ENCODE peak calls at places on chromosomes 12 and 14, in four cellular contexts. One of them, this sample, is unnamed.

GRCh38 chr12:18782827-18783226 is 44.9 kb downstream of the CAPZA3 start:
- DNase-seq in uterus: no peak
- DNase-seq in AG04450: no peak
- DNase-seq in colonic mucosa: no peak
- DNase-seq in this sample: no peak

GRCh38 chr14:54322668-54323380 is 74.0 kb upstream of the CDKN3 start:
- DNase-seq in colonic mucosa: no peak
- DNase-seq in AG04450: no peak
- DNase-seq in uterus: no peak
- DNase-seq in this sample: no peak

GRCh38 chr12:15469342-15469741 is 147.0 kb downstream of the PTPRO start:
- DNase-seq in uterus: no peak
- DNase-seq in AG04450: no peak
- DNase-seq in colonic mucosa: no peak
- DNase-seq in this sample: no peak

GRCh38 chr12:124441443-124442190 is 125.8 kb downstream of the NCOR2 start:
- DNase-seq in AG04450: peak; percentile 72
- DNase-seq in colonic mucosa: no peak
- DNase-seq in uterus: no peak
- DNase-seq in this sample: no peak

GRCh38 chr14:92698393-92698792 is 50.0 kb downstream of the LGMN start:
- DNase-seq in uterus: no peak
- DNase-seq in colonic mucosa: no peak
- DNase-seq in AG04450: no peak
- DNase-seq in this sample: no peak

GRCh38 chr12:84973026-84973425 is 60.4 kb upstream of the SLC6A15 start:
- DNase-seq in AG04450: no peak
- DNase-seq in colonic mucosa: no peak
- DNase-seq in uterus: no peak
- DNase-seq in this sample: no peak

GRCh38 chr12:92690601-92691000 is 12.2 kb upstream of the PLEKHG7 start:
- DNase-seq in colonic mucosa: no peak
- DNase-seq in AG04450: no peak
- DNase-seq in uterus: no peak
- DNase-seq in this sample: no peak

GRCh38 chr14:90388437-90388836 is 8.4 kb upstream of the CALM1 start:
- DNase-seq in AG04450: peak; percentile 57
- DNase-seq in colonic mucosa: no peak
- DNase-seq in uterus: no peak
- DNase-seq in this sample: no peak

GRCh38 chr14:59997496-59997895 is 77.6 kb downstream of the LRRC9 start:
- DNase-seq in uterus: no peak
- DNase-seq in colonic mucosa: no peak
- DNase-seq in AG04450: no peak
- DNase-seq in this sample: no peak

GRCh38 chr12:84911331-84912190 is 1.0 kb downstream of the SLC6A15 start:
- DNase-seq in uterus: peak; percentile 27
- DNase-seq in AG04450: no peak
- DNase-seq in colonic mucosa: peak; percentile 48
- DNase-seq in this sample: no peak

GRCh38 chr12:111242190-111242589 is 126.7 kb downstream of the PHETA1 start:
- DNase-seq in AG04450: no peak
- DNase-seq in uterus: no peak
- DNase-seq in colonic mucosa: no peak
- DNase-seq in this sample: no peak

GRCh38 chr14:65941091-65941490 is 528.6 kb downstream of the FUT8 start:
- DNase-seq in AG04450: no peak
- DNase-seq in uterus: no peak
- DNase-seq in colonic mucosa: no peak
- DNase-seq in this sample: no peak

GRCh38 chr14:93909429-93910128 is 17.6 kb upstream of the FAM181A start:
- DNase-seq in AG04450: no peak
- DNase-seq in uterus: no peak
- DNase-seq in colonic mucosa: no peak
- DNase-seq in this sample: no peak

GRCh38 chr14:90239139-90239538 is 17.2 kb upstream of the PSMC1 start:
- DNase-seq in AG04450: no peak
- DNase-seq in uterus: no peak
- DNase-seq in colonic mucosa: no peak
- DNase-seq in this sample: no peak

GRCh38 chr14:31834616-31835015 is 242.5 kb upstream of the ARHGAP5 start:
- DNase-seq in AG04450: no peak
- DNase-seq in uterus: no peak
- DNase-seq in colonic mucosa: no peak
- DNase-seq in this sample: no peak

GRCh38 chr14:69953266-69953905 is 74.2 kb downstream of the SMOC1 start:
- DNase-seq in uterus: no peak
- DNase-seq in colonic mucosa: no peak
- DNase-seq in AG04450: no peak
- DNase-seq in this sample: no peak

GRCh38 chr12:122148657-122149056 is 25.4 kb downstream of the IL31 start:
- DNase-seq in colonic mucosa: no peak
- DNase-seq in AG04450: peak; percentile 49
- DNase-seq in uterus: no peak
- DNase-seq in this sample: no peak

GRCh38 chr12:22631863-22632463 is 7.0 kb downstream of the ETNK1 start:
- DNase-seq in uterus: no peak
- DNase-seq in colonic mucosa: no peak
- DNase-seq in AG04450: no peak
- DNase-seq in this sample: no peak

GRCh38 chr14:55086939-55087338 is 35.5 kb downstream of the MAPK1IP1L start:
- DNase-seq in uterus: no peak
- DNase-seq in AG04450: no peak
- DNase-seq in colonic mucosa: peak; percentile 11
- DNase-seq in this sample: no peak

GRCh38 chr14:104745431-104745830 is 7.5 kb upstream of the SIVA1 start:
- DNase-seq in AG04450: no peak
- DNase-seq in uterus: no peak
- DNase-seq in colonic mucosa: no peak
- DNase-seq in this sample: no peak

DNA sequence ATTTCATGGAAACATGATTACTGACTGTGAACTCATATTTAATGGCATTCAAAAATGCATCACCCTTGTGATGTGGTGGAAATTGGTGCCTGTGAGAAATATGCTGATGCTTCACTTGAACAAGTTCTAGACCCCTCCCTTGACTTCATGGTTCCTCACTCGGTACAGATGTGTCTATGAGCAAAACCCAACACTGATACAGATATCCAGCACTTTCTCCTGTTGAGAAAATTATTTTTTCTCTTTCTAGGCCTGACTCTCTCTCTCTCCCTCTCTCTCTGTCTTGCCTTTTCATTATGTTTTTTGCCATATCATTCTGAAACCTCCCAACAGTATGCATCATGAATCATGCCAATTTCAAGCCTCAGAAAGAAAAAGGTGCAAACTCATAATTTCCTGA is 543.4 kb downstream of the TMEM121 start:
- DNase-seq in uterus: no peak
- DNase-seq in AG04450: no peak
- DNase-seq in colonic mucosa: no peak
- DNase-seq in this sample: no peak
- H3K9me3 ChIP-seq in uterus: no peaks in the 10 kb centered on the region
- H3K9me3 ChIP-seq in AG04450: peaks cover 7% of the 10 kb centered on the region
- H3K9me3 ChIP-seq in colonic mucosa: no peaks in the 10 kb centered on the region
- H3K9me3 ChIP-seq in this sample: no peaks in the 10 kb centered on the region

GRCh38 chr12:112422531-112422930 is 3.8 kb downstream of the PTPN11 start:
- DNase-seq in uterus: no peak
- DNase-seq in colonic mucosa: no peak
- DNase-seq in AG04450: no peak
- DNase-seq in this sample: no peak
- H3K4me3 ChIP-seq in uterus: no peak overlapping the region
- H3K4me3 ChIP-seq in colonic mucosa: no peak overlapping the region
- H3K4me3 ChIP-seq in AG04450: no peak overlapping the region
- H3K4me3 ChIP-seq in this sample: no peak overlapping the region

DNA sequence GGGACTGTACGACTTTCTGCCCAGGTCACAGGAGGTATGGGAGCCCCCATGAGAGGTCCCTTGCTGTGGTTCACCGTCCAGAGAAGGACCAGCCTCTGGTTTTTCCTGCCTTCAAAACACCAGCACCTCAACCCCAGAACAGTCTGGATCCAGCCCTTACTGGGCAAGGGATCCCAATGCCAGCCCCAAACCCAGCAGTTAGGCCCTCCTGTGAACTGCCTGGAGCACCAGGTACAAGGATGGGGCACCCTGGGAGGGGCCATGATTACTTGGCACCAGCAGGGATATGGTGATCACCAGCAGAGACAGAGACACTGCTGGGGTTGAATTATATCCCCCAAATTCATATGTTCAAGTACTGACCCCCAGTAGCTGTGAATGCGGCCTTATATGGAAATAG is 20.0 kb downstream of the ANHX start:
- DNase-seq in AG04450: no peak
- DNase-seq in colonic mucosa: no peak
- DNase-seq in uterus: no peak
- DNase-seq in this sample: no peak
- H3K9me3 ChIP-seq in AG04450: peaks cover 80% of the 10 kb centered on the region
- H3K9me3 ChIP-seq in colonic mucosa: no peaks in the 10 kb centered on the region
- H3K9me3 ChIP-seq in uterus: peaks cover 31% of the 10 kb centered on the region
- H3K9me3 ChIP-seq in this sample: peaks cover 8% of the 10 kb centered on the region

DNA sequence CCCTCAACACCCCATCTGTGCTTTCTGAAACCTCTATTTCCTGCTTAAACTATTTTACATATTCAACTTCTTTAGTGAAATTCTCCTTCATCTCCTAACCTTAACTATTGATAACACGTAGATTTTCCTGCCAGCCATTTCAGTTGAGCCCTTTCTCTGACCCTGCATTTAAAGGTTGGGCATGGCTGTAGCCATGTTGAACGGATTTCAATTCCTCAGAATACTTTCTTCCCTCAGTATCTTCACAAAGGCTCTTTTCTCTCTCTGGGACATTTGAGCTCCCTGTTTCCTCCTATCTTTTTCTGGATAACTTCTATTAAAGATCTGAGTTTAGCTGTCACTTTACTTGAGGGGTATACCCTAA is 1.2 kb downstream of the PPHLN1 start:
- DNase-seq in uterus: no peak
- DNase-seq in AG04450: no peak
- DNase-seq in colonic mucosa: no peak
- DNase-seq in this sample: no peak
- H3K4me3 ChIP-seq in uterus: no peak overlapping the region
- H3K4me3 ChIP-seq in AG04450: peak overlapping the region; percentile 86
- H3K4me3 ChIP-seq in colonic mucosa: peak overlapping the region; percentile 51
- H3K4me3 ChIP-seq in this sample: peak overlapping the region; percentile 60

This sample was measured in heart right ventricle.